ENCODE peak calls at places on chromosomes 13 and 19, in five cellular contexts. One of them, this sample, is unnamed.

GRCh38 chr13:96994849-96995243 is 570 bp upstream of the OXGR1 start:
- DNase-seq in AML-193: no peak
- DNase-seq in heart left ventricle: no peak
- DNase-seq in heart right ventricle: no peak
- DNase-seq in A549: no peak
- DNase-seq in this sample: no peak

GRCh38 chr13:87677043-87677333 is 5.8 kb downstream of the SLITRK5 start:
- DNase-seq in AML-193: no peak
- DNase-seq in heart left ventricle: no peak
- DNase-seq in heart right ventricle: no peak
- DNase-seq in A549: no peak
- DNase-seq in this sample: no peak

GRCh38 chr19:10113592-10113963 is 2.1 kb downstream of the P2RY11 start:
- DNase-seq in AML-193: no peak
- DNase-seq in heart left ventricle: no peak
- DNase-seq in heart right ventricle: no peak
- DNase-seq in A549: no peak
- DNase-seq in this sample: no peak

GRCh38 chr13:98480915-98481510 is 95.9 kb downstream of the STK24 start:
- DNase-seq in AML-193: no peak
- DNase-seq in heart left ventricle: peak
- DNase-seq in heart right ventricle: no peak
- DNase-seq in A549: no peak
- DNase-seq in this sample: no peak

GRCh38 chr19:50427997-50428425 is 4.7 kb upstream of the MYBPC2 start:
- DNase-seq in AML-193: peak
- DNase-seq in heart left ventricle: peak
- DNase-seq in heart right ventricle: peak
- DNase-seq in A549: no peak
- DNase-seq in this sample: peak

GRCh38 chr13:94761407-94761806 is 49.1 kb upstream of the SOX21 start:
- DNase-seq in AML-193: no peak
- DNase-seq in heart left ventricle: no peak
- DNase-seq in heart right ventricle: no peak
- DNase-seq in A549: no peak
- DNase-seq in this sample: no peak

GRCh38 chr19:51093066-51093465 is 10.4 kb upstream of the KLK14 start:
- DNase-seq in AML-193: no peak
- DNase-seq in heart left ventricle: no peak
- DNase-seq in heart right ventricle: no peak
- DNase-seq in A549: no peak
- DNase-seq in this sample: no peak

GRCh38 chr13:20144141-20144850 is 16.6 kb downstream of the GJA3 start:
- DNase-seq in AML-193: no peak
- DNase-seq in heart left ventricle: no peak
- DNase-seq in heart right ventricle: no peak
- DNase-seq in A549: no peak
- DNase-seq in this sample: no peak

GRCh38 chr19:39943586-39943985 is 9.2 kb upstream of the FCGBP start:
- DNase-seq in AML-193: no peak
- DNase-seq in heart left ventricle: no peak
- DNase-seq in heart right ventricle: no peak
- DNase-seq in A549: peak
- DNase-seq in this sample: no peak

GRCh38 chr19:5154129-5154798 is 185.4 kb downstream of the KDM4B start:
- DNase-seq in AML-193: no peak
- DNase-seq in heart left ventricle: peak
- DNase-seq in heart right ventricle: no peak
- DNase-seq in A549: peak
- DNase-seq in this sample: peak

GRCh38 chr13:97549201-97549600 is 115.2 kb downstream of the RAP2A start:
- DNase-seq in AML-193: no peak
- DNase-seq in heart left ventricle: no peak
- DNase-seq in heart right ventricle: no peak
- DNase-seq in A549: no peak
- DNase-seq in this sample: no peak

GRCh38 chr19:17553256-17553655 is 2.2 kb upstream of the COLGALT1 start:
- DNase-seq in AML-193: no peak
- DNase-seq in heart left ventricle: peak
- DNase-seq in heart right ventricle: peak
- DNase-seq in A549: no peak
- DNase-seq in this sample: peak

GRCh38 chr19:35641515-35642151 is at the start of gene ETV2:
- DNase-seq in AML-193: no peak
- DNase-seq in heart left ventricle: peak
- DNase-seq in heart right ventricle: peak
- DNase-seq in A549: no peak
- DNase-seq in this sample: no peak

GRCh38 chr19:16589917-16590316 is 17.7 kb upstream of the SLC35E1 start:
- DNase-seq in AML-193: no peak
- DNase-seq in heart left ventricle: no peak
- DNase-seq in heart right ventricle: no peak
- DNase-seq in A549: no peak
- DNase-seq in this sample: no peak

GRCh38 chr19:31252476-31252875 is 96.8 kb downstream of the TSHZ3 start:
- DNase-seq in AML-193: no peak
- DNase-seq in heart left ventricle: no peak
- DNase-seq in heart right ventricle: no peak
- DNase-seq in A549: no peak
- DNase-seq in this sample: no peak

GRCh38 chr13:114155320-114155719 is 22.9 kb upstream of the RASA3 start:
- DNase-seq in AML-193: no peak
- DNase-seq in heart left ventricle: no peak
- DNase-seq in heart right ventricle: no peak
- DNase-seq in A549: no peak
- DNase-seq in this sample: no peak

GRCh38 chr19:18053571-18054219 is 33.0 kb downstream of the IL12RB1 start:
- DNase-seq in AML-193: no peak
- DNase-seq in heart left ventricle: no peak
- DNase-seq in heart right ventricle: no peak
- DNase-seq in A549: no peak
- DNase-seq in this sample: no peak

GRCh38 chr13:110562696-110563462 is 1.4 kb upstream of the RAB20 start:
- DNase-seq in AML-193: no peak
- DNase-seq in heart left ventricle: no peak
- DNase-seq in heart right ventricle: no peak
- DNase-seq in A549: no peak
- DNase-seq in this sample: no peak

GRCh38 chr13:44768775-44769578 is 192.8 kb upstream of the TSC22D1 start:
- DNase-seq in AML-193: no peak
- DNase-seq in heart left ventricle: no peak
- DNase-seq in heart right ventricle: no peak
- DNase-seq in A549: no peak
- DNase-seq in this sample: no peak

This sample was measured in uterus.